ENCODE peak calls at places on chromosomes 3 and 15, in eight cellular contexts. B is GM23248, L is GM12878, X is left ventricle myocardium inferior, D is body of pancreas, C is cardiac muscle cell, Y is HCT116, N is H9. E is an unnamed sample. For H3K9me3, H3K4me1 and H3K27me3, the result is how much of the 10 kb centered on the place peaks cover.

GRCh38 chr3:191963182-191963581 is 502.2 kb downstream of the PYDC2 start:
- DNase-seq in B (no peak), L (no peak), X (no peak), D (no peak), C (no peak), Y (no peak), N (peak), E (no peak)

GRCh38 chr3:10547841-10548783 is 42.7 kb upstream of the ATP2B2 start:
- DNase-seq in B (no peak), L (no peak), X (no peak), D (no peak), C (no peak), Y (no peak), N (peak), E (no peak)

GRCh38 chr15:77983708-77984445 is 93.6 kb downstream of the TBC1D2B start:
- DNase-seq in B (peak), L (no peak), X (no peak), D (no peak), C (no peak), Y (no peak), N (peak), E (no peak)

GRCh38 chr3:187678869-187679268 is 8.7 kb upstream of the SST start:
- DNase-seq in B (peak), L (no peak), X (no peak), D (peak), C (peak), Y (peak), N (peak), E (peak)

GRCh38 chr3:160801386-160802118 is 45.5 kb downstream of the PPM1L start:
- DNase-seq in B (peak), L (no peak), X (peak), D (no peak), C (peak), Y (no peak), N (no peak), E (no peak)

GRCh38 chr15:55627730-55628368 is 39.7 kb upstream of the PYGO1 start:
- DNase-seq in B (peak), L (no peak), X (no peak), D (no peak), C (peak), Y (peak), N (no peak), E (no peak)

GRCh38 chr15:99123706-99124451 is 19.0 kb downstream of the SYNM start:
- DNase-seq in B (peak), L (no peak), X (peak), D (peak), C (peak), Y (peak), N (peak), E (peak)

GRCh38 chr3:157459706-157460105 is 23.1 kb downstream of the PTX3 start:
- DNase-seq in B (no peak), L (no peak), X (no peak), D (no peak), C (no peak), Y (no peak), N (no peak), E (no peak)

GRCh38 chr3:170978335-170978745 is 48.2 kb downstream of the SLC2A2 start:
- DNase-seq in B (no peak), L (no peak), X (no peak), D (no peak), C (no peak), Y (no peak), N (no peak), E (no peak)

DNA sequence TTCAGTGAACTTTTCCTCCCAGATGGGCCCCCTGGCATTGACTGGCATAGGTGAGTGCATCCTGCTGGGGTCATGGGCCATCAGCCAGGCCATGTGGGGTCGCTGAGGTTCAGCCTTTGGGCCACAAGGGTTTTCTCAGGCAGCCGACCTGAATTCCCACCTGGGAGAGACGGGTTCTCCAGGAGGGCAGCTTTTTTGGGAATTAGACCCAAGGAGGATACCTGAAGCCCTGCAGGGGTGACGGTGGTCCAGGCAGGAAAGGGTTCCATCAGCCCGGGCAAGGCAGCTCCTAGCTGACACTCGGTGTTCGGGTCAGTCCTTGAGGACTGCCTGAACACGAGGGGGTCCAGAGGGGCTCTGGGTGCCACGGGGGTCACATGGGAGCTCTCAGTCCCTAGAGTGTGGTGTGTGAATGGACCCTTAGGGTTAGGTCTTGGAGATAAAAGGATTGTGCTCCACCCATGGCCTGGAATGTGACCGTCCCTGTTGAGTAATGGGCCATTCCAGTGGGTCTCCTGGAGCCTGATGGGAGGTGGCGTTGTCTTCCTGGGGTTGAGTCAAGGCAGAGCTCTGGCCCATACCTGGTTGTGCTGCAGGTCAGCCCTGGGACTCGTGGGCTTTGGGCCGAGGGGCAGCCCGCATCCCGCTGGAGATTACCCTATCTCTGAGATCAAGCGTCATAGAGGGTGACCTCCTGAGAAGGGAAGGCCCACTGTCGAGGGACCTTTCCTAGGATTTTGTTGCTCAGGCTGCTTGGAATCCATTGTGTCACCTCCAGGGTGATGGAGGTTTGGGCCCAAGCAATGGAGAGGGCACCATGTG is 192.8 kb downstream of the UBE3A start:
- DNase-seq in B (no peak), L (no peak), X (no peak), D (peak), C (no peak), Y (no peak), N (peak), E (no peak)
- H3K9me3 ChIP-seq in B (under half), L (under half), X (half or more), D (under half), C (under half), Y (under half), N (under half), E (under half)

DNA sequence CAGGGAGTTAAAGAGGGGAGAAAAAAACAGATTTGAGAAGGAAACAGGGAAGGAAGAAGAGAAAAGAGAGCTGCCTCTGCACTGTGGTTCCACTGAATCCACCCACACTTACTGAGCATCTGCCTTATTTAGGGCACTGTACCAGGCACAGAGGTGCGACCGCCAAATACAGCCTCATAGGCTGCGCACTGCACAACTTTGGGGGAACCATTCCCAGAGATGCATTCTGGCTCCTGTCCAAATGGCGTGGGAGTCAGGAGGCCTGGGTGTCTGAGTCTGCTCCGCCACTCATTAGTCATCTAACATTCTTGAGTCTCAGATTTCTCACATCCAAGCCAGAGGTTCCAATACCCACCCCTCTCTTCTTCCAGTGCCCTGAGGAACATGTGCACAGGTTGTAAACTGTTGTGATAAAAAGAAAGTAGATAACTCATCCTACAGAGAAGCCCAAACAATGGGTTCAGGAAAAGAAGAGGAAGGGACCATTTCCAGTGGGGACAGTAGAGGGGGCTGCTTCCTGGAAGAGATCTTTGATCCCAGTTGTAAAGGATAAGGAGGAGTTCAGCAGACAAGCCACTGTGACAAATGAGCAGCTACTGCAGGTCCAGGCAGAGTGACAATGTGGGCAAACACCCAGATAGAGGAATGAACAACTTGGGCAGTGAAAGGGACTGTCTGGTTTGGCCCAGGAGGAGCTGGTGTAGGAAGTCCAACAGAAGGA is 254.6 kb downstream of the UACA start:
- DNase-seq in B (peak), L (no peak), X (no peak), D (no peak), C (peak), Y (no peak), N (no peak), E (peak)
- H3K4me1 ChIP-seq in B (under half), L (under half), X (under half), D (under half), C (under half), Y (half or more), N (under half), E (half or more)

GRCh38 chr3:50271314-50272072 is 2.5 kb downstream of the SEMA3B start:
- DNase-seq in B (no peak), L (no peak), X (no peak), D (no peak), C (no peak), Y (no peak), N (no peak), E (no peak)
- H3K27me3 ChIP-seq in B (under half), L (under half), X (under half), D (under half), C (under half), Y (under half), N (under half), E (under half)

DNA sequence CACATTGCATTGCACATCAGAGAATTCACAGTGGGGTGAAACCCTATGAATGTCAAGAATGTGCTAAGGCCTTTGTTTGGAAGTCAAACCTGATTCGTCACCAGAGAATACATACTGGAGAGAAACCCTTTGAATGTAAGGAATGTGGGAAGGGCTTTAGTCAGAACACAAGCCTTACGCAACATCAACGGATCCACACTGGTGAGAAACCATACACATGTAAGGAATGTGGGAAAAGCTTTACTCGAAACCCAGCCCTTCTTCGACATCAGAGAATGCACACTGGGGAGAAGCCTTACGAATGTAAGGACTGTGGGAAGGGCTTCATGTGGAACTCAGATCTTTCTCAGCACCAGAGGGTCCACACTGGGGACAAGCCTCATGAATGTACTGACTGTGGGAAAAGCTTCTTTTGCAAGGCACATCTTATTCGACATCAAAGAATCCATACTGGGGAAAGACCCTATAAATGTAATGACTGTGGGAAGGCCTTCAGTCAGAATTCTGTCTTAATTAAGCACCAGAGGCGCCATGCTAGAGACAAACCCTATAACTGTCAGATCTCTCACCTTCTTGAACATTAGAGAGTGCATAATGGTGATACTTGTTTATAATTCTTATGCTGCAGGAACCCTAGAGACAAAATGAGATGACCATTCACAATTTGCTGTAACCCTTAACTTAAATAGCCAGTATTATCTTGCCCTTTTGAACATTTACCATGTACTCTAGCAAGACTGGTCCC is 9.0 kb downstream of the ZNF662 start:
- DNase-seq in B (no peak), L (no peak), X (no peak), D (no peak), C (peak), Y (no peak), N (no peak), E (no peak)
- H3K9me3 ChIP-seq in B (under half), L (under half), X (half or more), D (under half), C (under half), Y (under half), N (under half), E (under half)

GRCh38 chr15:39788800-39789565 is 6.3 kb upstream of the FSIP1 start:
- DNase-seq in B (peak), L (no peak), X (no peak), D (no peak), C (peak), Y (no peak), N (no peak), E (no peak)
- H3K4me1 ChIP-seq in B (half or more), L (under half), X (under half), D (under half), C (under half), Y (under half), N (under half), E (half or more)

GRCh38 chr3:46228259-46229222 is 13.7 kb upstream of the CCR3 start:
- DNase-seq in B (peak), L (no peak), X (no peak), D (no peak), C (peak), Y (no peak), N (no peak), E (no peak)
- H3K27me3 ChIP-seq in B (half or more), L (under half), X (half or more), D (under half), C (under half), Y (under half), N (under half), E (under half)

GRCh38 chr15:27492021-27492621 is 521.1 kb downstream of the GABRG3 start:
- DNase-seq in B (peak), L (no peak), X (no peak), D (no peak), C (no peak), Y (no peak), N (no peak), E (no peak)
- H3K9me3 ChIP-seq in B (under half), L (under half), X (under half), D (under half), C (under half), Y (under half), N (under half), E (under half)

DNA sequence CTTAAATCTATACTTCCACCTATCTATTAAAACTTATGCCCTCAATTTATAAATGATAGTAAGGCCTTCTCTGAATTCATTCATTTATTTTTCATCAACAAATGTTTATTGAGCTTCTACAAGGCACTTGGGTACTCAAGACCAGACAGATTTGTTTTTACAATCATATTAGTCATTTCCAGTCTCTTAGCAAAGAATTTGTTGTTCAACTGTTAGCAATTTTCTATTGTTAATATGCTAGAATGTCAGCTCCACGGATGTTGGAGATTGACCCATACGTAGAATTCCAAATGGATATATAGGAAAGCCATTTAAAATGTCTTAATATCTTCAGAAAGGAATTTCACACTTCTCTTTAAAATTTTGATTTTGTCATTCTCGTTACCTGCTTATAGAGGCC is 36.7 kb downstream of the ZBTB38 start:
- DNase-seq in B (peak), L (no peak), X (no peak), D (no peak), C (peak), Y (no peak), N (no peak), E (peak)
- H3K4me1 ChIP-seq in B (half or more), L (under half), X (half or more), D (half or more), C (under half), Y (under half), N (under half), E (half or more)

E was measured in SJSA1.